ENCODE peak calls at places on chromosomes 12 and 14, in nine cellular contexts. H is HepG2, G is suprapubic skin, F is transverse colon, M is stomach, Q is endothelial cell of umbilical vein, O is GM23338, S is prostate gland, R is sigmoid colon. J is an unnamed sample. For H3K4me1, the result is how much of the 10 kb centered on the place peaks cover.

GRCh38 chr12:76622915-76623314 is 63.3 kb upstream of the OSBPL8 start:
- DNase-seq in H (no peak), G (no peak), F (no peak), M (no peak), Q (no peak), O (no peak), S (no peak), R (no peak), J (no peak)

GRCh38 chr14:26332966-26333365 is 264.9 kb downstream of the NOVA1 start:
- DNase-seq in H (no peak), G (no peak), F (peak), M (no peak), Q (no peak), O (no peak), S (no peak), R (peak), J (no peak)

GRCh38 chr12:116398193-116398592 is 120.7 kb upstream of the MED13L start:
- DNase-seq in H (no peak), G (no peak), F (no peak), M (no peak), Q (no peak), O (no peak), S (no peak), R (no peak), J (no peak)

GRCh38 chr12:6613015-6613775 is 6.0 kb upstream of the CHD4 start:
- DNase-seq in H (peak), G (no peak), F (peak), M (peak), Q (peak), O (peak), S (peak), R (peak), J (no peak)

GRCh38 chr12:42588981-42589464 is 523 bp downstream of the PRICKLE1 start:
- DNase-seq in H (no peak), G (no peak), F (peak), M (no peak), Q (peak), O (peak), S (no peak), R (peak), J (peak)

GRCh38 chr12:68962855-68963455 is 30.0 kb upstream of the CPM start:
- DNase-seq in H (no peak), G (no peak), F (no peak), M (no peak), Q (no peak), O (no peak), S (no peak), R (no peak), J (no peak)

GRCh38 chr12:28156362-28156761 is 33.9 kb upstream of the CCDC91 start:
- DNase-seq in H (no peak), G (no peak), F (no peak), M (no peak), Q (no peak), O (no peak), S (no peak), R (no peak), J (no peak)

GRCh38 chr12:75944097-75944904 is 87.3 kb downstream of the PHLDA1 start:
- DNase-seq in H (peak), G (no peak), F (no peak), M (no peak), Q (peak), O (peak), S (no peak), R (no peak), J (no peak)

GRCh38 chr12:127389923-127390322 is 877.0 kb upstream of the TMEM132C start:
- DNase-seq in H (peak), G (no peak), F (no peak), M (no peak), Q (no peak), O (peak), S (no peak), R (no peak), J (no peak)

GRCh38 chr12:78865297-78865955 is 852 bp downstream of the SYT1 start:
- DNase-seq in H (no peak), G (no peak), F (no peak), M (no peak), Q (no peak), O (peak), S (no peak), R (no peak), J (no peak)

GRCh38 chr12:50988051-50988450 is 35.7 kb downstream of the HIGD1C start:
- DNase-seq in H (no peak), G (no peak), F (no peak), M (no peak), Q (no peak), O (no peak), S (no peak), R (no peak), J (no peak)

GRCh38 chr12:21710944-21711343 is 53.3 kb upstream of the LDHB start:
- DNase-seq in H (no peak), G (no peak), F (no peak), M (no peak), Q (no peak), O (no peak), S (peak), R (no peak), J (no peak)

GRCh38 chr12:46473634-46474201 is 101.1 kb upstream of the SLC38A2 start:
- DNase-seq in H (peak), G (no peak), F (peak), M (peak), Q (peak), O (no peak), S (peak), R (peak), J (no peak)

GRCh38 chr12:62783881-62784280 is 151.1 kb downstream of the PPM1H start:
- DNase-seq in H (no peak), G (no peak), F (no peak), M (no peak), Q (no peak), O (peak), S (no peak), R (no peak), J (no peak)

GRCh38 chr14:57976701-57977100 is 110.8 kb upstream of the SLC35F4 start:
- DNase-seq in H (no peak), G (no peak), F (no peak), M (no peak), Q (no peak), O (no peak), S (no peak), R (no peak), J (no peak)

GRCh38 chr12:72349491-72349890 is 77.3 kb downstream of the TRHDE start:
- DNase-seq in H (no peak), G (no peak), F (no peak), M (no peak), Q (no peak), O (no peak), S (no peak), R (no peak), J (no peak)

GRCh38 chr14:102419716-102420115 is 57.0 kb downstream of the TECPR2 start:
- DNase-seq in H (no peak), G (no peak), F (no peak), M (no peak), Q (no peak), O (no peak), S (no peak), R (no peak), J (no peak)

GRCh38 chr14:75044760-75045159 is 6.5 kb downstream of the MLH3 start:
- DNase-seq in H (no peak), G (no peak), F (no peak), M (no peak), Q (peak), O (no peak), S (no peak), R (no peak), J (no peak)

GRCh38 chr14:101201535-101202125 is 298.1 kb upstream of the RTL1 start:
- DNase-seq in H (no peak), G (no peak), F (no peak), M (peak), Q (no peak), O (no peak), S (no peak), R (peak), J (peak)

DNA sequence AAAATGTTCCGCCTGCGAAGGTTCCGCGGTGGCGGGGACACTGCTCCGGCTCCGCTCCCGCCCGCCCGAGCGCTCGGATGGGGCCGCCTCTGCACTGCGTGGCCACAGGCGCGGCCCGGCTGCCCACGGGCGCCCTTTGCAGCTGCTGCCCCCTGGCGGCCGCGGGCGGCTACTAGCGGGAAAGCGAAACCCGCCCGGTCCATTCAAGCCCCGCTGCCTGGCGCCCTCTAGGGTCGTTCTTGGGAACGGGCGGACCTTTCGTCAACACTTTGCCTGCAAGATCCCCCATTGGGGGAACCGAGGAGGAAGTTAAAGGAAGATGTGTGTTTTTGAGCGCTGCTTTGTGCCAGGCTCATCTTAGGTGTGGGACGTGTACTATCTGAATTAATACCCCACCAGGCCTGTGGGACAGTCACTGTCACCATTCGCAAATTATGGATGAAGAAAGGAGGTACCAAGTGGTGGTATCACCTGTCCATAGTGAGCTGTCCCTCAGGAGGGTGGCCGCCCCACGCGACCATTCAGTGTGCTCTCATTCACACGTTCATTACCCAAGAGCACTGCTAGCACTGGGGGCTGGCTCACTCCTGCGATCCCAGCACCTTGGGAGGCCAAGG is 19.4 kb downstream of the GPR132 start:
- DNase-seq in H (peak), G (peak), F (peak), M (peak), Q (peak), O (peak), S (peak), R (peak), J (peak)
- H3K4me3 ChIP-seq in H (no peak), G (no peak), F (no peak), M (no peak), Q (no peak), O (no peak), S (no peak), R (no peak), J (no peak)

GRCh38 chr12:32671930-32672785 is 6.9 kb upstream of the DNM1L start:
- DNase-seq in H (peak), G (no peak), F (peak), M (peak), Q (peak), O (peak), S (peak), R (no peak), J (no peak)
- TF ChIP-seq POLR2AphosphoS5 in H (no peak), G (no peak), F (no peak), M (peak), Q (no peak), O (no peak), S (peak), R (no peak), J (no peak)

DNA sequence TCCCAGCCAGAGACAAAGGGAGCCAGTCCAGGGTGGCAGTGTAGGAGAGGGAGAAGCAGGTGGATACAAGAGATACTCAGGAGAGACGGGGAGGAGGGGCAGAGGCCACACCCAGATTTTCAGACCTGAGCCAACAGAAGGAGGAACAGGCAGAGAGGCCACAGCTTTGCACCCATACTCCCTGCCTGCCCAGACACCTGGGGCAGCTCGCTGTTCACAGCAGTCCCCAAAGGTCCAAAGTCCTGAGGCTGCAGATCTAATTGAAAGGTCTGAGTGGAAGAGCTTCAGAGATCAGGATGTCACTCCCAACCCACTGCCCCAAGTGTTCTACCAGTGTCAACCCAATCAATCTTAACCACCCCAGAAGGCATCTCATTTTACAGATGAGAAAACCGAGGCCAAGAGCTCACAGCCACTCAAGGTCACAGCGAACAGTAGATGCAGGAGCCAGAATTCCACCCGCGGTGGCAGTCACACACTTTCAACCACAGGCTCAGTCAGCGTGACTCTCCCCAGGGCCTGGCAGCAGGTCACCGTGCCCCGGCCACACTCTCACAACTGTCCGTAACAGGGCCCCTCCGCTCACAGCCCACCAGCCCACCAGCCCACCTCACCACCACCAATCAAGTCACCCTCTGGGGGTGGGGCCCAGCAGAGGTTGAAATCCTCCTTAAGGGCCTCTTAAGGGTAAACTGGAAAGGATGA is 33.4 kb downstream of the ACTN1 start:
- DNase-seq in H (peak), G (no peak), F (peak), M (no peak), Q (no peak), O (no peak), S (no peak), R (no peak), J (no peak)
- H3K4me1 ChIP-seq in H (half or more), G (half or more), F (half or more), M (half or more), Q (under half), O (half or more), S (under half), R (under half), J (under half)

GRCh38 chr12:82788594-82788993 is 101.9 kb downstream of the TMTC2 start:
- DNase-seq in H (no peak), G (no peak), F (no peak), M (no peak), Q (no peak), O (no peak), S (no peak), R (no peak), J (no peak)

GRCh38 chr12:82781288-82782078 is 94.8 kb downstream of the TMTC2 start:
- DNase-seq in H (no peak), G (no peak), F (no peak), M (no peak), Q (no peak), O (peak), S (no peak), R (no peak), J (no peak)

GRCh38 chr12:82783456-82783855 is 96.8 kb downstream of the TMTC2 start:
- DNase-seq in H (no peak), G (no peak), F (no peak), M (no peak), Q (no peak), O (no peak), S (no peak), R (no peak), J (no peak)
- H3K4me3 ChIP-seq in H (no peak), G (no peak), F (no peak), M (no peak), Q (no peak), O (no peak), S (no peak), R (no peak), J (no peak)